ENCODE peak calls at places on chromosomes 2 and 18, in nine cellular contexts. W is NCI-H2029 treated with DMSO at 0.1 percent for 48 hours, I is ascending aorta, R is fibroblast of the aortic adventitia, J is NB4, D is IMR-90, B is colonic mucosa, K is HFFc6, P is ACHN. M is an unnamed sample.

GRCh38 chr2:15363142-15363541 is 198.0 kb downstream of the NBAS start:
- DNase-seq in P (peak), D (peak), R (peak), W (no peak), B (no peak), K (peak), J (no peak), I (no peak), M (no peak)

GRCh38 chr2:64062840-64063239 is 43.6 kb upstream of the VPS54 start:
- DNase-seq in P (no peak), D (peak), W (no peak), R (peak), J (no peak), I (no peak), K (peak), B (peak), M (no peak)

GRCh38 chr2:23092831-23093230 is 292.1 kb upstream of the KLHL29 start:
- DNase-seq in P (peak), K (no peak), W (no peak), D (peak), J (peak), R (peak), B (no peak), I (no peak), M (peak)

GRCh38 chr2:77666251-77666980 is 144.2 kb upstream of the LRRTM4 start:
- DNase-seq in K (no peak), P (no peak), B (no peak), W (no peak), R (no peak), I (no peak), J (no peak), D (no peak), M (peak)

GRCh38 chr2:197207106-197207505 is 103.5 kb downstream of the ANKRD44 start:
- DNase-seq in K (no peak), W (no peak), B (no peak), D (no peak), R (no peak), I (no peak), J (no peak), P (no peak), M (no peak)

GRCh38 chr2:44470151-44470550 is 108.4 kb downstream of the CAMKMT start:
- DNase-seq in D (no peak), B (no peak), J (no peak), K (no peak), P (no peak), R (no peak), W (no peak), I (no peak), M (no peak)

GRCh38 chr2:160253440-160254296 is 53.6 kb upstream of the ITGB6 start:
- DNase-seq in K (no peak), J (no peak), I (no peak), B (no peak), R (peak), D (peak), P (peak), W (no peak), M (no peak)

GRCh38 chr18:29188760-29189159 is 1011.8 kb upstream of the CDH2 start:
- DNase-seq in W (no peak), P (no peak), R (no peak), D (peak), B (no peak), I (no peak), J (no peak), K (no peak), M (no peak)

GRCh38 chr2:33583194-33583938 is 15.7 kb downstream of the FAM98A start:
- DNase-seq in J (peak), B (no peak), R (peak), P (peak), D (peak), K (peak), I (no peak), W (peak), M (peak)

GRCh38 chr2:38742797-38743559 is 8.2 kb downstream of the SRSF7 start:
- DNase-seq in B (no peak), D (no peak), W (no peak), P (no peak), R (no peak), K (no peak), I (no peak), J (peak), M (no peak)

GRCh38 chr2:223954401-223954800 is 2.9 kb upstream of the MRPL44 start:
- DNase-seq in R (peak), D (peak), B (no peak), W (no peak), P (peak), J (peak), I (no peak), K (peak), M (peak)

GRCh38 chr2:69384618-69385081 is 2.4 kb downstream of the GFPT1 start:
- DNase-seq in W (no peak), R (peak), K (peak), P (no peak), B (no peak), I (no peak), D (peak), J (no peak), M (no peak)

GRCh38 chr2:114714316-114714715 is 271.9 kb downstream of the DPP10 start:
- DNase-seq in J (no peak), D (no peak), W (no peak), R (no peak), P (no peak), I (no peak), K (no peak), B (no peak), M (no peak)

GRCh38 chr2:26567534-26567933 is 73.6 kb downstream of the CIB4 start:
- DNase-seq in P (no peak), R (no peak), J (no peak), I (peak), B (no peak), D (no peak), K (no peak), W (no peak), M (no peak)

GRCh38 chr2:160278101-160278888 is 78.2 kb upstream of the ITGB6 start:
- DNase-seq in W (no peak), D (no peak), B (no peak), J (no peak), I (no peak), P (peak), K (no peak), R (no peak), M (no peak)

GRCh38 chr2:109421101-109421500 is 192.7 kb downstream of the SEPTIN10 start:
- DNase-seq in R (no peak), B (no peak), W (no peak), K (no peak), I (no peak), P (no peak), D (no peak), J (no peak), M (no peak)

GRCh38 chr18:3297025-3297984 is 35.4 kb downstream of the MYL12B start:
- DNase-seq in W (peak), P (peak), R (peak), D (peak), K (peak), B (peak), I (peak), J (peak), M (peak)

GRCh38 chr2:232892843-232893242 is 22.8 kb downstream of the SNORC start:
- DNase-seq in J (no peak), W (no peak), B (no peak), I (peak), D (no peak), R (no peak), P (no peak), K (no peak), M (no peak)

GRCh38 chr2:8479298-8479697 is 202.6 kb upstream of the ID2 start:
- DNase-seq in J (no peak), B (peak), P (no peak), I (no peak), K (no peak), W (no peak), R (no peak), D (no peak), M (no peak)

GRCh38 chr2:237400199-237400598 is 13.8 kb downstream of the COL6A3 start:
- DNase-seq in W (no peak), R (no peak), B (no peak), K (no peak), I (no peak), P (no peak), D (no peak), J (no peak), M (no peak)

GRCh38 chr2:84458436-84459027 is 548 bp downstream of the SUCLG1 start:
- DNase-seq in R (no peak), P (peak), J (peak), D (peak), I (no peak), K (no peak), B (peak), W (no peak), M (no peak)

GRCh38 chr2:46970334-46971288 is 55.0 kb upstream of the MCFD2 start:
- DNase-seq in W (no peak), J (peak), R (peak), I (peak), B (peak), D (peak), K (no peak), P (peak), M (no peak)

GRCh38 chr18:9925369-9925768 is 11.6 kb downstream of the VAPA start:
- DNase-seq in W (no peak), R (peak), K (no peak), I (no peak), J (no peak), B (no peak), D (peak), P (no peak), M (peak)

GRCh38 chr2:23452853-23453420 is 68.0 kb downstream of the KLHL29 start:
- DNase-seq in P (no peak), I (no peak), D (peak), B (no peak), R (no peak), J (peak), K (no peak), W (no peak), M (peak)

GRCh38 chr2:128275498-128276045 is 43.1 kb downstream of the HS6ST1 start:
- DNase-seq in P (no peak), I (peak), D (no peak), K (no peak), B (no peak), J (no peak), R (no peak), W (no peak), M (no peak)

GRCh38 chr2:98242006-98242405 is 104.2 kb upstream of the CNGA3 start:
- DNase-seq in J (no peak), I (no peak), W (no peak), K (no peak), P (no peak), R (no peak), B (no peak), D (no peak), M (no peak)

GRCh38 chr18:48950536-48951447 is at the start of gene SMAD7:
- DNase-seq in K (no peak), I (no peak), D (no peak), P (no peak), J (peak), W (no peak), R (peak), B (no peak), M (peak)

GRCh38 chr2:38074775-38075435 is 1.0 kb downstream of the CYP1B1 start:
- DNase-seq in K (no peak), P (no peak), W (no peak), I (no peak), D (no peak), R (peak), B (no peak), J (peak), M (peak)

GRCh38 chr2:95281071-95281470 is 6.8 kb downstream of the PROM2 start:
- DNase-seq in B (no peak), P (no peak), J (no peak), K (no peak), D (no peak), R (no peak), I (no peak), W (no peak), M (no peak)

GRCh38 chr2:29063056-29063455 is 11.3 kb downstream of the PCARE start:
- DNase-seq in D (no peak), P (no peak), R (peak), I (no peak), K (no peak), J (no peak), W (no peak), B (no peak), M (no peak)

GRCh38 chr2:172445851-172446250 is 18.5 kb downstream of the ITGA6 start:
- DNase-seq in D (peak), I (no peak), W (no peak), B (no peak), R (peak), K (no peak), P (no peak), J (no peak), M (no peak)

GRCh38 chr2:125172181-125172580 is 1147.1 kb downstream of the CNTNAP5 start:
- DNase-seq in J (no peak), R (peak), K (no peak), P (no peak), D (no peak), I (no peak), B (no peak), W (no peak), M (no peak)

GRCh38 chr2:176140130-176140519 is 10.6 kb downstream of the HOXD8 start:
- DNase-seq in B (no peak), I (peak), D (no peak), J (no peak), K (no peak), W (no peak), R (no peak), P (no peak), M (no peak)

GRCh38 chr18:54129448-54130134 is 94.9 kb downstream of the MBD2 start:
- DNase-seq in B (no peak), I (no peak), P (no peak), K (no peak), W (no peak), D (no peak), J (no peak), R (no peak), M (no peak)

GRCh38 chr2:157732596-157732995 is 103.9 kb upstream of the ACVR1C start:
- DNase-seq in I (no peak), P (no peak), W (no peak), D (peak), K (peak), B (no peak), R (no peak), J (no peak), M (no peak)

GRCh38 chr2:183684686-183685085 is 560.4 kb downstream of the NUP35 start:
- DNase-seq in D (no peak), I (no peak), W (no peak), P (no peak), B (no peak), J (no peak), K (no peak), R (no peak), M (no peak)

GRCh38 chr2:200791905-200792304 is 19.8 kb upstream of the BZW1 start:
- DNase-seq in P (no peak), J (no peak), K (no peak), R (no peak), B (no peak), I (no peak), W (no peak), D (no peak), M (no peak)